ENCODE peak calls at places on chromosomes 2 and 18, in seven cellular contexts. B is IMR-90, N is gastrocnemius medialis, G is GM12892, J is suprapubic skin, F is heart left ventricle, O is H54. A is an unnamed sample.
A peak's percentile ranks its signal among the peaks of the same experiment; 100 is the strongest.

GRCh38 chr2:11746807-11747459 is 501 bp downstream of the LPIN1 start:
- DNase-seq in B (peak; percentile 16), N (peak; percentile 58), G (no peak), J (no peak), F (no peak), O (no peak), A (no peak)

GRCh38 chr2:197982565-197982964 is 178.2 kb downstream of the PLCL1 start:
- DNase-seq in B (no peak), N (no peak), G (no peak), J (no peak), F (no peak), O (no peak), A (no peak)

GRCh38 chr2:118046628-118047210 is 32.8 kb upstream of the CCDC93 start:
- DNase-seq in B (peak; percentile 53), N (no peak), G (no peak), J (no peak), F (no peak), O (no peak), A (no peak)

GRCh38 chr18:23994361-23994902 is 20.1 kb upstream of the TTC39C start:
- DNase-seq in B (peak; percentile 96), N (no peak), G (no peak), J (peak; percentile 72), F (no peak), O (peak; percentile 15), A (peak; percentile 90)

GRCh38 chr2:60484080-60484737 is 69.2 kb downstream of the BCL11A start:
- DNase-seq in B (peak; percentile 76), N (no peak), G (no peak), J (no peak), F (peak; percentile 54), O (no peak), A (no peak)

GRCh38 chr18:31513189-31513907 is 15.4 kb downstream of the DSG2 start:
- DNase-seq in B (peak; percentile 48), N (no peak), G (no peak), J (no peak), F (no peak), O (peak; percentile 22), A (no peak)

GRCh38 chr18:8003878-8004675 is 437.0 kb downstream of the PTPRM start:
- DNase-seq in B (peak; percentile 77), N (no peak), G (no peak), J (no peak), F (no peak), O (no peak), A (no peak)

GRCh38 chr2:10486091-10486490 is 38.0 kb upstream of the ODC1 start:
- DNase-seq in B (no peak), N (no peak), G (no peak), J (no peak), F (no peak), O (no peak), A (no peak)

GRCh38 chr2:86370579-86370978 is 33.2 kb upstream of the REEP1 start:
- DNase-seq in B (no peak), N (no peak), G (no peak), J (no peak), F (no peak), O (no peak), A (no peak)

GRCh38 chr2:152127628-152128027 is 28.8 kb upstream of the CACNB4 start:
- DNase-seq in B (no peak), N (no peak), G (no peak), J (no peak), F (no peak), O (no peak), A (no peak)

GRCh38 chr2:130797493-130798435 is 39.0 kb upstream of the ARHGEF4 start:
- DNase-seq in B (peak; percentile 74), N (peak; percentile 60), G (peak; percentile 88), J (peak; percentile 92), F (peak; percentile 95), O (peak; percentile 90), A (peak; percentile 97)
- TF ChIP-seq POLR2A in B (no peak), N (no peak), G (no peak), J (no peak), F (no peak), O (peak; percentile 79), A (no peak)

DNA sequence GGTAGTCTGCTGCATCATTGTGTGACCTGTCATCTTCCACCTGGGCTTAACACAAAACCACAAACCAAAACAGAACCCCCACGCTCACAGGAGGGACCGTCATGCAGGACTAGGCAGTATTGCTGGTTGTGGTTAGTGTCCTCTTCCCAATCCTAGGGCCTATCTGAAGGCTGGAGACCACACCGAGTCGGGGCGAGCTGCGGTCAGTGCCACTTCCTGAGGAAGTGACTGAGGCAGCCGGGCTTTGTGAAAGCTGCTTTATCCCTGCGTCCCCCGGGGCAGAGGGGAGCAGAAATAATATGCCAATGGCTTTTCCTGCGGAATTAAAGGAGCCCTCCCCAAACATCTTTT is 22.9 kb downstream of the ZNF532 start:
- DNase-seq in B (no peak), N (peak; percentile 43), G (no peak), J (peak; percentile 76), F (peak; percentile 84), O (no peak), A (no peak)
- TF ChIP-seq POLR2A in B (no peak), N (no peak), G (no peak), J (no peak), F (no peak), O (no peak), A (no peak)

GRCh38 chr2:88837511-88838160 is 146.2 kb downstream of the RPIA start:
- DNase-seq in B (no peak), N (no peak), G (no peak), J (no peak), F (no peak), O (no peak), A (no peak)

GRCh38 chr2:88841224-88841929 is 149.9 kb downstream of the RPIA start:
- DNase-seq in B (no peak), N (no peak), G (no peak), J (no peak), F (no peak), O (no peak), A (no peak)

GRCh38 chr2:88835726-88836125 is 144.3 kb downstream of the RPIA start:
- DNase-seq in B (no peak), N (no peak), G (no peak), J (no peak), F (no peak), O (no peak), A (no peak)

GRCh38 chr2:88836351-88836750 is 144.9 kb downstream of the RPIA start:
- DNase-seq in B (no peak), N (no peak), G (no peak), J (no peak), F (no peak), O (no peak), A (no peak)

GRCh38 chr2:88838165-88838635 is 146.7 kb downstream of the RPIA start:
- DNase-seq in B (no peak), N (no peak), G (no peak), J (no peak), F (no peak), O (no peak), A (no peak)
- TF ChIP-seq POLR2A in B (no peak), N (no peak), G (peak; percentile 78), J (no peak), F (no peak), O (no peak), A (no peak)

DNA sequence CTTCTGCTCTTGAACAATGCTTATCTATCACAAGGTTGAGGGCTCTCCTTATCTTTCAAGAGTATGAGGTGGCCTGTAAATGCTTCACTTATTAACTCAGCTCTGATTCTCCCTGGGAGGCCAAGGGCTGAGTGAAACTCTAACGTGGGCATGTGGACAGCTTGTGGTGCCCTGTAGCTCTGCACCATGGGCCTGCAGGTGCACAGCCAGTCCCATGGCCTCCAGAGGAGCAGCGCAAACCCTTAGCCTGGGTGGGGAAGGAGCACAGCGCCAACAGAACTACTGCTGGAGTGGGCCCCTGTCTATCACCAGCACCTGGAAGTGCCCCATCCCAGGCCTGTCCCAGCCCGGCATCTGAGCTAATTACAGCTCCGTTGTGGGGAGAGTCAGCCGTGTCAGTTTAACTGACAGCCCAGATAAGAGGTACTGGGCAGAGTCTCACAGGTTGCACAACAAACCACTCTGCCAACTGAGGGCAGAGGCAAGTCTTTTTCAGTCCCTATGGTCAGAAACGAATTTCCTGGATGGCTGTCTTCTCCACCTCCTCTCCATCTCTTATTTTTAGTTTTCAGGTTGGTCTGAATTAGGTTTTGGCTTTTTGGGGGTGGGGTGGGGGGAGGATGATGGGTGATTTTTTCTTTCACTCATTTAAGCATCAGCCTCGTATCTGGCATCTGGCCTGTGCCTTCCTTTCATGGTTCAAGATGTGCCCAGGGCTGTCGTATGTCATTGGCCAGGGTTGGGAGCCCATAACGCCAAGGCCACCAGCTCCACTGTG is 219.5 kb downstream of the BCL2 start:
- DNase-seq in B (no peak), N (peak; percentile 37), G (no peak), J (no peak), F (peak; percentile 86), O (no peak), A (no peak)
- TF ChIP-seq POLR2A in B (no peak), N (no peak), G (no peak), J (no peak), F (no peak), O (no peak), A (no peak)

GRCh38 chr2:211241891-211242290 is 685.5 kb downstream of the CPS1 start:
- DNase-seq in B (no peak), N (no peak), G (no peak), J (no peak), F (no peak), O (no peak), A (no peak)
- TF ChIP-seq POLR2A in B (no peak), N (no peak), G (no peak), J (no peak), F (no peak), O (no peak), A (no peak)

GRCh38 chr2:200588076-200588678 is 2.4 kb downstream of the AOX1 start:
- DNase-seq in B (no peak), N (no peak), G (no peak), J (no peak), F (no peak), O (no peak), A (no peak)
- TF ChIP-seq POLR2A in B (no peak), N (no peak), G (no peak), J (no peak), F (no peak), O (no peak), A (no peak)